ENCODE peak calls at places on chromosome 21, in seven cellular contexts. D, S, N, L, Q, C and Z are unnamed samples.

GRCh38 chr21:39867198-39867650 is at the start of gene PCP4:
- DNase-seq in D (peak; percentile 74), S (peak; percentile 64), N (peak; percentile 9), L (no peak), Q (peak; percentile 82), C (no peak), Z (peak; percentile 13)

GRCh38 chr21:15094706-15095105 is 29.9 kb upstream of the NRIP1 start:
- DNase-seq in D (no peak), S (no peak), N (peak; percentile 7), L (no peak), Q (no peak), C (no peak), Z (no peak)

GRCh38 chr21:39000496-39000895 is 182.8 kb downstream of the PSMG1 start:
- DNase-seq in D (peak; percentile 85), S (no peak), N (no peak), L (no peak), Q (no peak), C (no peak), Z (peak; percentile 40)

GRCh38 chr21:43313939-43314405 is 113.0 kb downstream of the SIK1 start:
- DNase-seq in D (no peak), S (peak; percentile 18), N (no peak), L (no peak), Q (no peak), C (no peak), Z (no peak)

GRCh38 chr21:19228241-19228640 is 824.7 kb upstream of the TMPRSS15 start:
- DNase-seq in D (no peak), S (no peak), N (no peak), L (no peak), Q (no peak), C (no peak), Z (no peak)

GRCh38 chr21:32065654-32066053 is 192.8 kb downstream of the HUNK start:
- DNase-seq in D (no peak), S (no peak), N (no peak), L (no peak), Q (no peak), C (no peak), Z (no peak)

GRCh38 chr21:45945066-45945867 is 36.3 kb upstream of the COL6A1 start:
- DNase-seq in D (no peak), S (no peak), N (no peak), L (no peak), Q (no peak), C (no peak), Z (no peak)

GRCh38 chr21:45877160-45877438 is 104.5 kb upstream of the COL6A1 start:
- DNase-seq in D (no peak), S (no peak), N (no peak), L (no peak), Q (no peak), C (no peak), Z (no peak)

GRCh38 chr21:10272216-10272615 is 249.2 kb upstream of the TPTE start:
- DNase-seq in D (no peak), S (no peak), N (peak; percentile 12), L (no peak), Q (no peak), C (peak; percentile 6), Z (peak; percentile 7)

GRCh38 chr21:38984982-38985422 is 179.3 kb downstream of the ETS2 start:
- DNase-seq in D (no peak), S (no peak), N (peak; percentile 96), L (no peak), Q (no peak), C (peak; percentile 92), Z (peak; percentile 88)

GRCh38 chr21:15065381-15066230 is 806 bp upstream of the NRIP1 start:
- DNase-seq in D (peak; percentile 76), S (peak; percentile 71), N (peak; percentile 86), L (peak; percentile 87), Q (peak; percentile 91), C (peak; percentile 33), Z (peak; percentile 92)

GRCh38 chr21:46221664-46222435 is 6.7 kb downstream of the LSS start:
- DNase-seq in D (no peak), S (peak; percentile 23), N (no peak), L (no peak), Q (peak; percentile 7), C (no peak), Z (no peak)

GRCh38 chr21:36697473-36698159 is 1.3 kb upstream of the SIM2 start:
- DNase-seq in D (no peak), S (no peak), N (no peak), L (no peak), Q (no peak), C (no peak), Z (no peak)

GRCh38 chr21:40947713-40948112 is 100.8 kb upstream of the DSCAM start:
- DNase-seq in D (no peak), S (no peak), N (no peak), L (no peak), Q (no peak), C (no peak), Z (no peak)

GRCh38 chr21:43211085-43212071 is 42.6 kb downstream of the CRYAA start:
- DNase-seq in D (no peak), S (peak; percentile 85), N (no peak), L (no peak), Q (peak; percentile 72), C (no peak), Z (peak; percentile 7)

GRCh38 chr21:27129215-27129614 is 162.3 kb upstream of the ADAMTS5 start:
- DNase-seq in D (no peak), S (no peak), N (no peak), L (no peak), Q (no peak), C (no peak), Z (no peak)

DNA sequence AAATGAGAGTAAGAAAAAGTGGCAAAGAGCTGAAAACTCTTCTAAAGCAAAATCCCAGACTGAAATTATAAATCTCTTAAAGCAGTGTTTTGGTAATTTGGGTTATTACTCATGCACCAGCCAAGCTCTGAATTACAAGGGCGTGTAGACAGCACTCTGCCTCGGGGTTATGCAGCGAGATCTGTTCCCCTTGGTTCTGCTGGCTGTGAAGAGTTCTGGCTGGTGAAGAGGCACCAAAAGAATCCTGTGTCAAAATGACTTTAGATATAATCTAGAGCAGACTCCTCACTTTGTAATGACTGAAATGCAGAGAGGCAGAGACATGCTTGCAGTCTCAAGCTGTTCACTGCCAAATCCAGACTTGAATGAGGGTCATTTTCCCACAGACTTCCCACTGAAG is 461.8 kb upstream of the CXADR start:
- DNase-seq in D (no peak), S (no peak), N (no peak), L (no peak), Q (no peak), C (no peak), Z (no peak)
- H3K4me3 ChIP-seq in D (no peak overlapping the region), S (no peak overlapping the region), N (no peak overlapping the region), L (no peak overlapping the region), Q (no peak overlapping the region), C (no peak overlapping the region), Z (no peak overlapping the region)

GRCh38 chr21:25297117-25297516 is 310.2 kb downstream of the MRPL39 start:
- DNase-seq in D (no peak), S (no peak), N (no peak), L (no peak), Q (no peak), C (no peak), Z (no peak)

GRCh38 chr21:25296239-25296638 is 311.0 kb downstream of the MRPL39 start:
- DNase-seq in D (no peak), S (no peak), N (peak; percentile 4), L (no peak), Q (peak; percentile 73), C (no peak), Z (peak; percentile 25)

GRCh38 chr21:25300632-25301031 is 306.6 kb downstream of the MRPL39 start:
- DNase-seq in D (no peak), S (no peak), N (no peak), L (no peak), Q (no peak), C (no peak), Z (no peak)

GRCh38 chr21:25298512-25299491 is 308.5 kb downstream of the MRPL39 start:
- DNase-seq in D (no peak), S (no peak), N (no peak), L (no peak), Q (no peak), C (no peak), Z (peak; percentile 7)
- TF ChIP-seq CTCF in D (no peak), S (no peak), N (no peak), L (no peak), Q (no peak), C (no peak), Z (no peak)

DNA sequence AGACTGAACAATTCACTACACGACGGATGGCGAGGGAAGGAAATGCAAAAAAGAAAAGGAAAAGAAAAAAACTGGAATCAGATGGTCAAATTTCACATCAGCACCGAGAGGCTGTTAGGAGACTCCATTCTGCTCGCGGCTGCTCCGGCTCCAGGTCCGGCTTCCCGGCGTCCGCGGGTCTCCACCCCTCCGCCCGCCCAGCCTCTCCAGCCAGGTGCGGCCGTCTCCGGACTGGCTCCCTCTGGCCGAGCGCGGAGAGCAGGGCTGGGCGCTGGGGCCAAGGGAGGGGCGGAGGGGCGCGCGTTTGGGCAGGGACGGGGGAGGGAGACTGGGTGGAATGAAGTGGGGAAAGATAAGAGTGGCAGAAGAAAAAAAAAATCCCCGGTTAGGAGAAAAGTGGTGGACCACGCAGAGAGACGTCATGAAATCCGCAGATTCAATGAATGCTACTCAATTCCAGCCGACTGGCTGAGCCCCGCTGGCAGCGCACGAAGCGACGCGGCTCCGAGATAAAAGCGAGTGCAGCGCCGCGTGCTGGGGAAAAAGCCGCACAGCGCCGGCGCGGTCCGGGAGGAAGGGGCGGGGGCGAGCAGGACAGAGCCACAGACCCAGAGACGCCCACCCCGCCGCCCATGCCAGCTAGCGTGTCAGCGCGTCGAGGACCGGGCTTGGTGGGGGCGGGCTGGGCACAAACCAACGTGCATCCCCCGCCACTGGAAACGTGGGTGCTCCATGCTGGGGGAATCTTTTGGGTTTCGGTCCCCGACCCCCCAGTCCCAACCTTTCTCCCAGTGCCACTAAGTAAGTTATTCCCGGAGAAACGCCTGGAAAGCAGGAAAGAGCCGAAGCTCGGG is at the start of gene KCNJ6:
- DNase-seq in D (no peak), S (peak; percentile 37), N (peak; percentile 59), L (no peak), Q (peak; percentile 60), C (no peak), Z (peak; percentile 45)
- H3K4me3 ChIP-seq in D (no peak within 1 kb of the TSS), S (peak within 1 kb of the TSS; percentile 28), N (peak within 1 kb of the TSS; percentile 35), L (peak within 1 kb of the TSS; percentile 21), Q (peak within 1 kb of the TSS; percentile 46), C (no peak within 1 kb of the TSS), Z (peak within 1 kb of the TSS; percentile 24)

DNA sequence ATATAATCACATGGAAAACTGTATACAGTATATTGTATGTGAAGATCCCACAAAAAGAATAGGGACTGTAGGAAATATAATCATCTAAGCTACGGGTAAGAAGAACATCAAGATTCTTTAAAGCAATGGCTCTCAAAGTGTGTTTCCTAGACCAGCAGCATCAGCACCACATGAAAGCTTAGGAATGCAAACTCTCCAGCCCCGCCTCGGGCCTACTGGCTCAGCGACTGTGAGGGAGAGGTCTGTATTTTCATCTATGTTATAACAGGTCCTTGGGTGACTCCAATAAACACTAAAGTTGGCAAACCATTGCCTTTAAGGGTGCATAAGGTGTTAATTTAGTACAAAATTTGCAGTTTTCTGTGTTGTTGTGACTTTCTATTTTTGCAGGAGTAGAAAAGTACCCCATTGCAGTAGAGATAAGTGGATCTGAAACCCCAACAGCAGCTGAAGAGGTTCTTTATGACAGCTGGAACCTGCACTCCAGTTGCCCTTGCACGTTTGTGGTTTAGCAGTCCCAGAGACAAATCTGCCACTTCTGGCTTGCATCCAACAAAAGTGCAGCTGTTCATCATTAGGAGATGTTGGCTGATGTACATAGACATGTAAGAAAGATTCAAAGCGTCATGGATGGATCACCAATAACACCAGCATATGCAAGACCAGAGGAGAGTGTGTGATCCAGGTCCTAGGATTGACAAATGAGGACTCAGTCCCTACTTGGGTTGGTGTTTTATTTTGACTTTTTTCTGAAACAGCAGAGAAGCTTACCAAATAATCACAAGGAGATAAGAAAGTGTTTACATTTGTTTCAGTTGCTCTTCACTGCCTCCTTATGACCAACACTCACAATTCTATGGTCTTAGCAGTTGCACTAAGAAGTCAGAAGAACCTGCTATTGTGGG is 15.9 kb upstream of the IFNAR1 start:
- DNase-seq in D (no peak), S (no peak), N (peak; percentile 83), L (no peak), Q (no peak), C (peak; percentile 77), Z (peak; percentile 38)
- TF ChIP-seq CTCF in D (no peak), S (no peak), N (peak; percentile 21), L (no peak), Q (no peak), C (no peak), Z (peak; percentile 16)